ENCODE peak calls at places on chromosomes 13 and 19, in five cellular contexts. X is GM12878, N is H1, L is K562, S is HepG2. P is an unnamed sample.
A peak's percentile ranks its signal among the peaks of the same experiment; 100 is the strongest.

GRCh38 chr13:65095697-65096096 is 2134.4 kb downstream of the PCDH9 start:
- DNase-seq in N (no peak), X (no peak), L (no peak), S (no peak), P (peak; percentile 2)

GRCh38 chr13:31322025-31322424 is 122.2 kb downstream of the B3GLCT start:
- DNase-seq in X (no peak), N (no peak), S (no peak), L (no peak), P (no peak)

GRCh38 chr13:41648314-41648935 is 191.1 kb downstream of the RGCC start:
- DNase-seq in N (no peak), X (no peak), S (peak; percentile 98), L (no peak), P (peak; percentile 33)

GRCh38 chr19:2428027-2428690 is 773 bp upstream of the TIMM13 start:
- DNase-seq in N (peak; percentile 71), L (no peak), X (no peak), S (no peak), P (peak; percentile 89)

GRCh38 chr19:38401148-38401547 is 1.7 kb upstream of the FAM98C start:
- DNase-seq in S (peak; percentile 12), X (no peak), N (no peak), L (no peak), P (peak; percentile 20)

GRCh38 chr19:35991731-35992450 is 3.1 kb upstream of the SDHAF1 start:
- DNase-seq in L (no peak), S (no peak), N (no peak), X (no peak), P (no peak)

GRCh38 chr13:19726611-19727010 is 56.1 kb downstream of the PSPC1 start:
- DNase-seq in L (no peak), X (no peak), N (no peak), S (no peak), P (no peak)

GRCh38 chr19:4379383-4380253 is 20.7 kb downstream of the SH3GL1 start:
- DNase-seq in N (no peak), X (peak; percentile 69), S (no peak), L (no peak), P (no peak)

GRCh38 chr13:32791545-32792172 is 205.4 kb downstream of the PDS5B start:
- DNase-seq in L (no peak), S (peak; percentile 30), X (peak; percentile 62), N (no peak), P (no peak)

GRCh38 chr19:2236285-2237050 is at the start of the genes PLEKHJ1 and SF3A2:
- DNase-seq in S (peak; percentile 96), X (peak; percentile 93), N (peak; percentile 99), L (peak; percentile 95), P (peak; percentile 98)

GRCh38 chr19:10113592-10113963 is 2.1 kb downstream of the P2RY11 start:
- DNase-seq in X (no peak), N (peak; percentile 69), L (peak; percentile 30), S (no peak), P (peak; percentile 62)

GRCh38 chr19:17954401-17954800 is 12.5 kb upstream of the KCNN1 start:
- DNase-seq in N (no peak), X (no peak), L (no peak), S (no peak), P (no peak)

GRCh38 chr13:53151692-53152421 is 123.2 kb downstream of the OLFM4 start:
- DNase-seq in L (peak; percentile 44), S (peak; percentile 43), N (peak; percentile 78), X (peak; percentile 32), P (peak; percentile 87)

GRCh38 chr13:48808689-48809088 is 155.0 kb downstream of the CYSLTR2 start:
- DNase-seq in N (no peak), L (peak; percentile 5), S (peak; percentile 35), X (no peak), P (no peak)

GRCh38 chr19:39475748-39476147 is 4.9 kb upstream of the TIMM50 start:
- DNase-seq in S (no peak), L (no peak), N (no peak), X (no peak), P (no peak)

GRCh38 chr19:55495646-55496349 is 7.6 kb downstream of the SSC5D start:
- DNase-seq in S (no peak), L (no peak), N (no peak), X (no peak), P (no peak)

GRCh38 chr19:2804156-2805004 is 15.3 kb upstream of the ZNF554 start:
- DNase-seq in X (no peak), L (no peak), S (no peak), N (no peak), P (no peak)

GRCh38 chr13:28750187-28751045 is 31.6 kb upstream of the SLC46A3 start:
- DNase-seq in S (no peak), X (no peak), N (peak; percentile 11), L (no peak), P (no peak)

GRCh38 chr13:110407531-110407930 is 100.4 kb downstream of the COL4A2 start:
- DNase-seq in S (no peak), N (no peak), L (no peak), X (no peak), P (no peak)

GRCh38 chr13:33494596-33495214 is 209.2 kb upstream of the STARD13 start:
- DNase-seq in L (no peak), S (peak; percentile 40), X (no peak), N (no peak), P (peak; percentile 20)

GRCh38 chr13:39037410-39037879 is 444 bp downstream of the PROSER1 start:
- DNase-seq in X (no peak), N (no peak), S (no peak), L (no peak), P (no peak)

GRCh38 chr13:95099541-95099940 is 201.7 kb downstream of the ABCC4 start:
- DNase-seq in L (no peak), N (no peak), X (no peak), S (peak; percentile 36), P (no peak)

GRCh38 chr19:13262450-13262849 is 112.2 kb downstream of the IER2 start:
- DNase-seq in X (no peak), S (peak; percentile 38), N (no peak), L (peak; percentile 57), P (peak; percentile 59)

GRCh38 chr13:70849267-70849666 is 741.0 kb upstream of the KLHL1 start:
- DNase-seq in N (no peak), S (no peak), X (no peak), L (no peak), P (no peak)

GRCh38 chr19:14519860-14520407 is 1.7 kb upstream of the DNAJB1 start:
- DNase-seq in S (peak; percentile 99), L (no peak), N (no peak), X (no peak), P (no peak)

GRCh38 chr19:20247016-20247683 is 80.1 kb downstream of the ZNF486 start:
- DNase-seq in X (no peak), N (peak; percentile 72), S (no peak), L (no peak), P (peak; percentile 69)

DNA sequence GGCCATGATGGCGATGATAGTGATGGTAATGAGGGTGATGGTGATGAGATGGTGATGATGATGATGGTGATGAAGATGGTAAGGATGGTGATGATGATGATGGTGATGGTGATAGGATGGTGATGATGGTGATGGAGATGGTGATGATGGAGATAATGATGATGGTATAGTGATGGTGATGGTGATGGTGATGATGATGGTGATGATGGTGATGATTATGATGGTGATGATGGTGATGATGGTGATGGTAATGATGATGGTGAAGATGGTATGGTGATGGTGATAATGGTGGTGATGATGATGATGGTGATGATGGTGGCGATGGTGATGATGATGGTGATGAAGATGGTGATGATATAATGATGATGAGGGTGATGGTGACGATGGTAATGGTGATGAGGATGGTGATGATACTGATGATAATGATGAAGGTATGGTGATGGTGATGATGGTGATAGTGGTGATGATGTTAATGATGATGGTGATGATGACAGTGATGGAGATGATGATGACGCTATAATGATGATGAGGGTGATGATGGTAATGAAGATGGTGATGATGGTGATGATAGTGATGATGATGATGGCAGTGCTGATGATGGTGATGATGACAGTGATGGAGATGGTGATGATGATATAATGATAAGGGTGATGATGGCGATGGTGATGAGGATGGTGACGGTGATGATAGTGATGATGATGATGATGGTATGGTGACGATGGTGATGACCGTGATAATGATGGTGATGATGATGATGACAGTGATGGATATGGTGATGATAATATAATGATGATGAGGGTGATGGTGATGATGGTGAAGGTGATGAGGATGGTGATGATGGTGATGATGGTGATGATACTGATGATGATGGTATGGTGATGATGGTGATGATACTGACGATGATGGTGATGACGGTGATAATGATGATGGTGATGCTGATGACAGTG is 37.5 kb downstream of the ZNF557 start:
- DNase-seq in X (no peak), N (no peak), L (no peak), S (no peak), P (no peak)
- TF ChIP-seq CREB1 in X (peak; percentile 17), N (no peak), L (no peak), S (peak; percentile 97), P (no peak)

GRCh38 chr19:32343550-32344262 is 1.7 kb upstream of the ZNF507 start:
- DNase-seq in L (no peak), S (peak; percentile 16), N (no peak), X (no peak), P (no peak)
- H3K4me2 ChIP-seq in L (no peak overlapping the region), S (no peak overlapping the region), N (no peak overlapping the region), X (no peak overlapping the region), P (no peak overlapping the region)

DNA sequence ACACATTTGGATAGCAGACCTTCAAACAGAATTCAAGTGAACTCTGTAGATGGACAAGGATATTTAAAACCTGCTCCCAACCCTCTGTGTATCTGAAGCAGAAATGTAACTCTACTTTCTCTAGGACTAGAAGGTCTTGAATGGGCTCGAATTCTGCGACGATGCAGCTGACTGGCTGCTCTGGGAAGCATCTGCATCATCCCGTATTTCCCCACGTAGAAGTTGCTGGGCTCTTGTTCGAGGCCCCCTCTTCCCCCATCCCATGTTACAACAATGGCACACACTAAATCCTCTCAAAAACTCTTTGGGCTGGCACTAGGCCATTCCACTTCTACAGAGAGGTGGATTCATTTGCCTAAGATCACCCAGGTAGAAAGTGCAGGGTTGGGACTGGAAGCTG is 15.0 kb downstream of the C19orf81 start:
- DNase-seq in S (no peak), N (no peak), X (no peak), L (no peak), P (no peak)
- TF ChIP-seq CREB1 in S (no peak), N (no peak), X (no peak), L (no peak), P (no peak)

GRCh38 chr13:46062190-46062589 is 9.6 kb upstream of the ZC3H13 start:
- DNase-seq in L (no peak), N (no peak), S (no peak), X (no peak), P (no peak)
- H3K4me2 ChIP-seq in L (no peak overlapping the region), N (no peak overlapping the region), S (no peak overlapping the region), X (no peak overlapping the region), P (no peak overlapping the region)

DNA sequence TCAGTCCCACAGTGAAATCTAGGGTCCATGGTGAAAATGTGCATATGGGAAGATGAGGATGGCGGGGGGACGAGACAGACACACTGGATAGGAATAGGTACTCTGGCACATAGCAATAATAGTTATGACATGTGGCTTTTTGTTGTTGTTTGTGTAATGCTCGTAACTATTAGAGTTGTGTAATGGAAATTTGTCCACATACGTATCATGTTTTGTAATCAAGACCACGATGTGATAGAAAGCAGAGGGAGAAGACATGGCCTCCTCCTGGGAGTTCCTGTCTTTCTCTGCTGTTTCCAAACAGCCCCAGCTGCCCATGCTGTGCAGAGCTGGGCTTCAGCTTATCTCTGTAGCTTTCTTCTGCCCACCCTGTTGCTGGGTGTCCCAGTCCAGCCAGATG is 185.3 kb upstream of the TMTC4 start:
- DNase-seq in L (no peak), S (no peak), N (no peak), X (no peak), P (no peak)
- TF ChIP-seq CREB1 in L (no peak), S (no peak), N (no peak), X (no peak), P (no peak)

P was measured in GM23338.